ENCODE peak calls at places on chromosomes 4 and X, in ten cellular contexts. F is CD8-positive, alpha-beta T cell; O is Panc1; G is PC-9; P is naive thymus-derived CD4-positive, alpha-beta T cell; R is lower lobe of right lung; Q is heart right ventricle; L is stomach; V is esophagus muscularis mucosa; I is SK-N-SH. K is an unnamed sample. For H3K27me3, the result is how much of the 10 kb centered on the place peaks cover.

GRCh38 chr4:3388461-3389185 is 53.1 kb upstream of the HGFAC start:
- DNase-seq in P (no peak), O (no peak), V (no peak), R (peak), L (no peak), F (no peak), Q (peak), I (peak), G (no peak), K (no peak)

GRCh38 chr4:55397024-55397520 is 1.3 kb downstream of the TMEM165 start:
- DNase-seq in I (peak), L (no peak), R (no peak), P (no peak), F (no peak), Q (no peak), V (no peak), G (no peak), O (no peak), K (peak)

GRCh38 chr4:108700358-108700757 is 50.0 kb downstream of the OSTC start:
- DNase-seq in I (peak), F (no peak), G (no peak), O (no peak), V (no peak), Q (no peak), R (no peak), L (no peak), P (no peak), K (no peak)

GRCh38 chrX:134688181-134688580 is 29.9 kb upstream of the PLAC1 start:
- DNase-seq in P (no peak), L (no peak), O (no peak), R (no peak), V (no peak), I (no peak), F (no peak), G (no peak), Q (no peak), K (no peak)

GRCh38 chr4:138241281-138242075 is 671 bp downstream of the SLC7A11 start:
- DNase-seq in L (no peak), P (no peak), V (no peak), F (no peak), G (peak), I (no peak), Q (no peak), O (no peak), R (no peak), K (peak)

GRCh38 chrX:149628768-149629167 is 2.8 kb downstream of the TMEM185A start:
- DNase-seq in O (no peak), I (no peak), R (no peak), V (no peak), G (no peak), F (no peak), Q (no peak), P (no peak), L (no peak), K (no peak)

GRCh38 chrX:85107407-85107806 is 103.7 kb downstream of the APOOL start:
- DNase-seq in R (no peak), G (no peak), V (no peak), O (no peak), P (no peak), I (no peak), Q (no peak), F (no peak), L (no peak), K (peak)

GRCh38 chr4:137267024-137267423 is 265.3 kb downstream of the PCDH18 start:
- DNase-seq in R (no peak), Q (no peak), V (no peak), L (no peak), O (no peak), G (no peak), F (no peak), I (no peak), P (no peak), K (no peak)

GRCh38 chrX:124266325-124267087 is 66.0 kb upstream of the TEX13D start:
- DNase-seq in V (no peak), Q (no peak), P (no peak), O (no peak), L (no peak), G (no peak), R (no peak), F (no peak), I (no peak), K (no peak)

GRCh38 chr4:148068065-148068911 is 336.4 kb downstream of the ARHGAP10 start:
- DNase-seq in G (no peak), O (no peak), I (peak), F (no peak), V (no peak), Q (no peak), R (no peak), P (no peak), L (no peak), K (peak)

GRCh38 chr4:76614589-76614988 is 179.6 kb downstream of the SHROOM3 start:
- DNase-seq in F (no peak), O (no peak), L (no peak), R (no peak), Q (no peak), P (no peak), I (no peak), G (no peak), V (no peak), K (no peak)

GRCh38 chrX:38311743-38312142 is 15.6 kb downstream of the RPGR start:
- DNase-seq in P (no peak), O (no peak), L (no peak), I (no peak), R (no peak), G (no peak), Q (no peak), V (no peak), F (no peak), K (no peak)

GRCh38 chr4:41883988-41884737 is 51.1 kb upstream of the TMEM33 start:
- DNase-seq in I (peak), P (no peak), R (no peak), O (no peak), V (no peak), G (no peak), F (no peak), L (no peak), Q (no peak), K (peak)

GRCh38 chr4:148081745-148082144 is 349.9 kb downstream of the ARHGAP10 start:
- DNase-seq in I (no peak), O (no peak), L (no peak), Q (no peak), G (no peak), V (peak), F (no peak), P (no peak), R (no peak), K (no peak)

GRCh38 chr4:41359069-41359769 is 102.5 kb downstream of the UCHL1 start:
- DNase-seq in V (no peak), P (no peak), R (peak), G (peak), L (no peak), F (no peak), I (peak), O (no peak), Q (peak), K (peak)

GRCh38 chrX:114058988-114059418 is 524.9 kb upstream of the HTR2C start:
- DNase-seq in G (no peak), L (no peak), O (no peak), P (no peak), Q (no peak), F (no peak), V (no peak), I (no peak), R (no peak), K (no peak)

DNA sequence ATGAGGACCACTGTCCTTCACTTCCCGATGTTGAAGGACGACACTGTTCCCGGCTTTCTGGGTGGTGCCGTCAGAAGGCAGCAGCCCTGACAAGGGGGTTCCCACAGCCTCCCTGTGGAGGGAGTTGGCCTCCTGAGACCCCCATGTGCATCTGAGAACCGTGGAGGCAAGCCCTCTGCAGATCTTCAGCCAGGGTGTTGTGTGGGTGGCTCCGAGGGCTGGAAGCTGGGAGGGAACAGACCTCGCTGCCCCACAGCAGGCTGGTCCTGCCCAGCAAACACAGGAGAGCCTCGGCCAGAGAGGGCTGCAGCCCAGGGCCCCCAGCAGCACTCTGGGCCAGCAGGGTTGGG is 16.2 kb downstream of the DGKQ start:
- DNase-seq in I (peak), V (no peak), R (no peak), F (no peak), L (no peak), P (no peak), G (no peak), Q (no peak), O (no peak), K (no peak)
- H3K27me3 ChIP-seq in I (under half), V (under half), R (under half), F (under half), L (under half), P (under half), G (under half), Q (under half), O (under half), K (under half)

GRCh38 chrX:71547339-71547738 is 14.4 kb downstream of the OGT start:
- DNase-seq in F (no peak), V (no peak), O (no peak), R (no peak), L (no peak), Q (no peak), G (no peak), P (no peak), I (no peak), K (no peak)
- H3K4me3 ChIP-seq in F (no peak), V (no peak), O (no peak), R (no peak), L (no peak), Q (no peak), G (no peak), P (no peak), I (no peak), K (no peak)

GRCh38 chrX:119042996-119043395 is 29.8 kb upstream of the CT47C1 start:
- DNase-seq in Q (no peak), L (no peak), G (no peak), P (no peak), V (no peak), R (no peak), O (no peak), F (no peak), I (no peak), K (no peak)
- H3K27me3 ChIP-seq in Q (under half), L (under half), G (under half), P (under half), V (under half), R (under half), O (under half), F (under half), I (under half), K (under half)

GRCh38 chr4:46387956-46388355 is 2.0 kb downstream of the GABRA2 start:
- DNase-seq in V (no peak), R (no peak), G (no peak), P (no peak), O (no peak), Q (no peak), I (no peak), F (no peak), L (no peak), K (no peak)

GRCh38 chr4:46392421-46392820 is 2.5 kb upstream of the GABRA2 start:
- DNase-seq in L (no peak), F (no peak), P (no peak), G (no peak), I (peak), R (no peak), Q (no peak), V (no peak), O (no peak), K (no peak)

GRCh38 chr4:46389301-46389761 is 597 bp downstream of the GABRA2 start:
- DNase-seq in Q (no peak), F (no peak), P (no peak), L (no peak), V (no peak), O (no peak), R (no peak), G (no peak), I (peak), K (no peak)

GRCh38 chr4:46388860-46389259 is 1.1 kb downstream of the GABRA2 start:
- DNase-seq in V (no peak), I (no peak), L (no peak), F (no peak), O (no peak), G (no peak), R (no peak), P (no peak), Q (no peak), K (no peak)

DNA sequence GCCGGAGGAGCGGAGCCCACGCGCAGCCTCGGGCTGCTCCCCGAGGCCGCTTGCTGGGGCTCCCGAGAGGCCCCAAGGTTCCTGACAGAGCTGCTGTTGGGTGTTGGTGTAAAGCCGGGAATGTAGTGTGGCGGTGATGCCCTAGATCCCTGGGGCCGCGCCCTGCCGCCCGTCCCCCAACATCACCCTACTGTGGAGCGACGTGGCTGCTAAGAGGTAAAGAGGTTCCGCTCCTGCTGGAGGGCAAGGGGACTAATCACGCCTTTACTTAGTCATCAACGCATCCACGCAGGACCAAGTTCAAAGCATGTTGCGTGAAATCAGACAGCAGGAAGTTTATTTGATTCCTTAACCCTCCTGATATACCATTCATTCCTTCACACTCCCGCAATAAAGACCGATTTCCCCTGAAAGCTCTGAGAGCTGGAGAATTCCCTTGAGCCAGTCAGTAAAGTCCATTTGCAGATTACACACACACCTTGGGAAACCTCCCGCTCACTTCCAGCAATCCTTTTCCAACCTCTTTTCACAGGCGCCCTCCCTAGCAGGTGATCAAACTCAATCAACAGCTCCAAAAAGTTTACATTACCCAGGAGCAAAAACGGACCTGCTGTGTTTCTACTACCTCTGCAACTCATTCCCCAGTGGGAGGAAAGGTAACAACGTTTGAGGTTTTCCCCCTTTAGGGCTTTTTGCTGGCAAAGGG is 578 bp upstream of the GABRA2 start:
- DNase-seq in P (no peak), G (no peak), L (no peak), R (no peak), O (no peak), V (no peak), Q (no peak), I (no peak), F (no peak), K (no peak)
- H3K4me3 ChIP-seq in P (no peak), G (no peak), L (peak), R (peak), O (peak), V (peak), Q (peak), I (no peak), F (no peak), K (no peak)

DNA sequence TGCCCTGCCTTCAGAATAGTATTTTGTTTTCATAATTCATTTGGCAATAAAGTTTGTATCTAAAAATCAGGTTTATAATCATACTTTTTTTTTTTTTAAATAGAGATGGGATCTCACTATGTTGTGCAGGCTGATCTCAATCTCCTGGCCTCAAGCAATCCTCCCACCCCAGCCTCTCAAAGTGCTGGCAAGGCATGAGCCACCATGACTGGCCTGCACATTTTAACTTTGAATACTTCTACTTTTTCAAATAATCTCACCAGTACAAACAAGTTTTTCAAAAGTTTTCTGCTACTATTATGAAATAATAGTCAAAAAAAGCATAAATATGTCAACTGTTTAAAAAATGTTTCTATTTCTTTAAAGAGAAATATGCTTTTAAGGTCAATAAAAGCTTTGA is 69.6 kb upstream of the GPR34 start:
- DNase-seq in P (no peak), O (no peak), R (no peak), G (no peak), L (no peak), I (no peak), F (no peak), Q (no peak), V (no peak), K (no peak)
- H3K27me3 ChIP-seq in P (under half), O (under half), R (under half), G (under half), L (under half), I (under half), F (under half), Q (under half), V (under half), K (under half)

K was measured in BE2C.